ENCODE peak calls at places on chromosome 22, in nine cellular contexts. One of them, this sample, is unnamed.

GRCh38 chr22:32265882-32266767 is 11.0 kb upstream of the SLC5A4 start:
- DNase-seq in lower lobe of right lung: peak
- DNase-seq in uterus: peak
- DNase-seq in colonic mucosa: peak
- DNase-seq in BE2C: peak
- DNase-seq in GM12865: peak
- DNase-seq in cardiac muscle cell: peak
- DNase-seq in astrocyte of the spinal cord: peak
- DNase-seq in Caco-2: peak
- DNase-seq in this sample: peak

GRCh38 chr22:17419348-17419747 is 50.1 kb downstream of the CECR2 start:
- DNase-seq in lower lobe of right lung: no peak
- DNase-seq in uterus: no peak
- DNase-seq in colonic mucosa: no peak
- DNase-seq in BE2C: no peak
- DNase-seq in GM12865: no peak
- DNase-seq in cardiac muscle cell: no peak
- DNase-seq in astrocyte of the spinal cord: no peak
- DNase-seq in Caco-2: no peak
- DNase-seq in this sample: no peak

GRCh38 chr22:23833911-23834317 is 4.9 kb downstream of the DERL3 start:
- DNase-seq in lower lobe of right lung: peak
- DNase-seq in uterus: no peak
- DNase-seq in colonic mucosa: no peak
- DNase-seq in BE2C: no peak
- DNase-seq in GM12865: no peak
- DNase-seq in cardiac muscle cell: no peak
- DNase-seq in astrocyte of the spinal cord: no peak
- DNase-seq in Caco-2: peak
- DNase-seq in this sample: no peak

GRCh38 chr22:24588370-24588755 is 4.5 kb downstream of the LRRC75B start:
- DNase-seq in lower lobe of right lung: no peak
- DNase-seq in uterus: no peak
- DNase-seq in colonic mucosa: no peak
- DNase-seq in BE2C: no peak
- DNase-seq in GM12865: no peak
- DNase-seq in cardiac muscle cell: no peak
- DNase-seq in astrocyte of the spinal cord: peak
- DNase-seq in Caco-2: no peak
- DNase-seq in this sample: no peak

GRCh38 chr22:47192106-47192650 is 429.7 kb downstream of the TBC1D22A start:
- DNase-seq in lower lobe of right lung: peak
- DNase-seq in uterus: no peak
- DNase-seq in colonic mucosa: peak
- DNase-seq in BE2C: no peak
- DNase-seq in GM12865: no peak
- DNase-seq in cardiac muscle cell: no peak
- DNase-seq in astrocyte of the spinal cord: no peak
- DNase-seq in Caco-2: no peak
- DNase-seq in this sample: no peak

GRCh38 chr22:35212020-35212419 is 45.3 kb upstream of the HMGXB4 start:
- DNase-seq in lower lobe of right lung: no peak
- DNase-seq in uterus: no peak
- DNase-seq in colonic mucosa: no peak
- DNase-seq in BE2C: no peak
- DNase-seq in GM12865: no peak
- DNase-seq in cardiac muscle cell: no peak
- DNase-seq in astrocyte of the spinal cord: peak
- DNase-seq in Caco-2: no peak
- DNase-seq in this sample: no peak

GRCh38 chr22:32995335-32995734 is 62.8 kb downstream of the SYN3 start:
- DNase-seq in lower lobe of right lung: no peak
- DNase-seq in uterus: no peak
- DNase-seq in colonic mucosa: no peak
- DNase-seq in BE2C: no peak
- DNase-seq in GM12865: no peak
- DNase-seq in cardiac muscle cell: no peak
- DNase-seq in astrocyte of the spinal cord: no peak
- DNase-seq in Caco-2: no peak
- DNase-seq in this sample: no peak

GRCh38 chr22:37564111-37564711 is 3.9 kb downstream of the CDC42EP1 start:
- DNase-seq in lower lobe of right lung: no peak
- DNase-seq in uterus: no peak
- DNase-seq in colonic mucosa: no peak
- DNase-seq in BE2C: no peak
- DNase-seq in GM12865: no peak
- DNase-seq in cardiac muscle cell: no peak
- DNase-seq in astrocyte of the spinal cord: no peak
- DNase-seq in Caco-2: no peak
- DNase-seq in this sample: no peak

GRCh38 chr22:49551897-49552659 is 275.6 kb downstream of the BRD1 start:
- DNase-seq in lower lobe of right lung: no peak
- DNase-seq in uterus: no peak
- DNase-seq in colonic mucosa: no peak
- DNase-seq in BE2C: no peak
- DNase-seq in GM12865: no peak
- DNase-seq in cardiac muscle cell: no peak
- DNase-seq in astrocyte of the spinal cord: no peak
- DNase-seq in Caco-2: peak
- DNase-seq in this sample: no peak

GRCh38 chr22:49549256-49549655 is 278.4 kb downstream of the BRD1 start:
- DNase-seq in lower lobe of right lung: peak
- DNase-seq in uterus: no peak
- DNase-seq in colonic mucosa: no peak
- DNase-seq in BE2C: no peak
- DNase-seq in GM12865: no peak
- DNase-seq in cardiac muscle cell: no peak
- DNase-seq in astrocyte of the spinal cord: no peak
- DNase-seq in Caco-2: no peak
- DNase-seq in this sample: no peak

GRCh38 chr22:49551446-49551845 is 276.2 kb downstream of the BRD1 start:
- DNase-seq in lower lobe of right lung: peak
- DNase-seq in uterus: no peak
- DNase-seq in colonic mucosa: no peak
- DNase-seq in BE2C: no peak
- DNase-seq in GM12865: no peak
- DNase-seq in cardiac muscle cell: no peak
- DNase-seq in astrocyte of the spinal cord: no peak
- DNase-seq in Caco-2: no peak
- DNase-seq in this sample: no peak

GRCh38 chr22:49549851-49550430 is 277.7 kb downstream of the BRD1 start:
- DNase-seq in lower lobe of right lung: peak
- DNase-seq in uterus: no peak
- DNase-seq in colonic mucosa: no peak
- DNase-seq in BE2C: no peak
- DNase-seq in GM12865: no peak
- DNase-seq in cardiac muscle cell: no peak
- DNase-seq in astrocyte of the spinal cord: no peak
- DNase-seq in Caco-2: no peak
- DNase-seq in this sample: no peak

GRCh38 chr22:49550766-49551362 is 276.8 kb downstream of the BRD1 start:
- DNase-seq in lower lobe of right lung: peak
- DNase-seq in uterus: no peak
- DNase-seq in colonic mucosa: no peak
- DNase-seq in BE2C: no peak
- DNase-seq in GM12865: no peak
- DNase-seq in cardiac muscle cell: no peak
- DNase-seq in astrocyte of the spinal cord: no peak
- DNase-seq in Caco-2: no peak
- DNase-seq in this sample: no peak
- TF ChIP-seq CTCF in lower lobe of right lung: no peak
- TF ChIP-seq CTCF in uterus: no peak
- TF ChIP-seq CTCF in colonic mucosa: no peak
- TF ChIP-seq CTCF in BE2C: no peak
- TF ChIP-seq CTCF in GM12865: no peak
- TF ChIP-seq CTCF in cardiac muscle cell: no peak
- TF ChIP-seq CTCF in astrocyte of the spinal cord: no peak
- TF ChIP-seq CTCF in Caco-2: no peak
- TF ChIP-seq CTCF in this sample: no peak

GRCh38 chr22:30247974-30248373 is 1.4 kb upstream of the LIF start:
- DNase-seq in lower lobe of right lung: no peak
- DNase-seq in uterus: no peak
- DNase-seq in colonic mucosa: peak
- DNase-seq in BE2C: no peak
- DNase-seq in GM12865: no peak
- DNase-seq in cardiac muscle cell: no peak
- DNase-seq in astrocyte of the spinal cord: no peak
- DNase-seq in Caco-2: no peak
- DNase-seq in this sample: no peak

GRCh38 chr22:30247561-30247960 is 1.0 kb upstream of the LIF start:
- DNase-seq in lower lobe of right lung: no peak
- DNase-seq in uterus: no peak
- DNase-seq in colonic mucosa: peak
- DNase-seq in BE2C: no peak
- DNase-seq in GM12865: no peak
- DNase-seq in cardiac muscle cell: no peak
- DNase-seq in astrocyte of the spinal cord: no peak
- DNase-seq in Caco-2: no peak
- DNase-seq in this sample: no peak

GRCh38 chr22:30245985-30246901 is at the start of gene LIF:
- DNase-seq in lower lobe of right lung: no peak
- DNase-seq in uterus: no peak
- DNase-seq in colonic mucosa: peak
- DNase-seq in BE2C: no peak
- DNase-seq in GM12865: peak
- DNase-seq in cardiac muscle cell: peak
- DNase-seq in astrocyte of the spinal cord: peak
- DNase-seq in Caco-2: no peak
- DNase-seq in this sample: peak

GRCh38 chr22:30248484-30248883 is 1.9 kb upstream of the LIF start:
- DNase-seq in lower lobe of right lung: no peak
- DNase-seq in uterus: no peak
- DNase-seq in colonic mucosa: no peak
- DNase-seq in BE2C: no peak
- DNase-seq in GM12865: no peak
- DNase-seq in cardiac muscle cell: no peak
- DNase-seq in astrocyte of the spinal cord: no peak
- DNase-seq in Caco-2: no peak
- DNase-seq in this sample: no peak

DNA sequence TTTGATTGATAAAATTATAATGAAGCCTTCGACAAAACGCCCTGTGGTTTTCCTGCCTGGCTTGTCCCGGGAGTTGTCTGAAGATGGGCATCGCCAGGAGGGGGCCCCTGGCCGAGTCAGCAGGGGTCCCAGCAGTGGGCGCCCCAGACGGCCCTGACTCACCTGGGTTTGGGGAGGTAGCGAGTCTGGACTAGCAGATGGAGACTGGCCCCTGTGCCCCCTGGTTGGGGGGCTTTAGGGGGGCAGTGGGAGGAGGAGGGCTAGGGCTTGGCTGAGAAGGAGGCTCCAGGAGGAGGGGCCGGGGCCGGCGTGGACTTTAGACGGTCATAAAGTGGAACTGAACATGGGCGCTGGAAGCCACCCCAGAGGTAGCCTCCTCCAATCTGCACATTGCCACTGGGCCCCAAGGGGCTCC is 410 bp upstream of the LIF start:
- DNase-seq in lower lobe of right lung: no peak
- DNase-seq in uterus: no peak
- DNase-seq in colonic mucosa: peak
- DNase-seq in BE2C: no peak
- DNase-seq in GM12865: no peak
- DNase-seq in cardiac muscle cell: no peak
- DNase-seq in astrocyte of the spinal cord: no peak
- DNase-seq in Caco-2: peak
- DNase-seq in this sample: no peak
- TF ChIP-seq CTCF in lower lobe of right lung: no peak
- TF ChIP-seq CTCF in uterus: no peak
- TF ChIP-seq CTCF in colonic mucosa: no peak
- TF ChIP-seq CTCF in BE2C: no peak
- TF ChIP-seq CTCF in GM12865: no peak
- TF ChIP-seq CTCF in cardiac muscle cell: no peak
- TF ChIP-seq CTCF in astrocyte of the spinal cord: no peak
- TF ChIP-seq CTCF in Caco-2: no peak
- TF ChIP-seq CTCF in this sample: no peak

DNA sequence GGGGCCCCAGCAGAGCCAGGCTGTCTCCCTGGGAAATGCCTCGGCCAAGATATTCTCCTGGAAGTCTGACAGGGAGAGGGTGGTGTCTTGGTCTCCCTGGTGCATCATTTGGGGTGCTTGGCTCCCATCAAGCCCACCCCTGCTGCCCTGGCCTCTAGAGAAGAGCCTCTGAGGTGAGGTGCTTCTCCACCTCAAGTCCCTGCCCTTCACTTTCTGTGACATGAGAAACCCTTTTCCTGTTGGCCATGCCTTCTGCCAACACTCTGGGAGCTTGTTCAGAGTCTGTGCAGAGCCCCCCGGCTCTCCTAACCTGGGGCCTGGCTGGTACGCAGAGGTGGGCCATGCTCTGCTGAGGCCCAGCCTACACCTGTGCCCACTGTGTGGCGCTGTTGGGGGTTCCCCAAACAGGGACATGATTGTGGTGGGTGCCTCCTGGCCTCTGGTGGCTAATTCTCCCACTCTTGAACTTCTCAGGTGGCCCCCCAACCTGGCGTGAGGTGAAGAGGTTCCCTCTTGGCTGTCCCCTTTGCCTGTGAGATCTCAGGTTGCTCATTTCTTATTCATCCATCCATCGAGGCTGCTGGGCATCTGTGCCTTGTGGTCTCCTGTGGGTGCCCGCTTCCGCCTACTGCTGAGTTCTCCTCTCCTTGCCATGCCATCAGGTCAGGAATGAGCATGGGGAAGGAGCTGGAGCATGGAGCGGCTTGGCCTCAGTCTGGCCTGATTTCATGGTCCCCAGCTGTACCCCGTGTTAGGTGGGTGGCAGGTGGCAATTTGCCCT is 19.2 kb upstream of the DGCR8 start:
- DNase-seq in lower lobe of right lung: no peak
- DNase-seq in uterus: no peak
- DNase-seq in colonic mucosa: no peak
- DNase-seq in BE2C: no peak
- DNase-seq in GM12865: no peak
- DNase-seq in cardiac muscle cell: no peak
- DNase-seq in astrocyte of the spinal cord: no peak
- DNase-seq in Caco-2: no peak
- DNase-seq in this sample: no peak
- TF ChIP-seq CTCF in lower lobe of right lung: no peak
- TF ChIP-seq CTCF in uterus: no peak
- TF ChIP-seq CTCF in colonic mucosa: no peak
- TF ChIP-seq CTCF in BE2C: no peak
- TF ChIP-seq CTCF in GM12865: no peak
- TF ChIP-seq CTCF in cardiac muscle cell: no peak
- TF ChIP-seq CTCF in astrocyte of the spinal cord: no peak
- TF ChIP-seq CTCF in Caco-2: no peak
- TF ChIP-seq CTCF in this sample: no peak

GRCh38 chr22:21095773-21096107 is 50.0 kb downstream of the LRRC74B start:
- DNase-seq in lower lobe of right lung: no peak
- DNase-seq in uterus: no peak
- DNase-seq in colonic mucosa: no peak
- DNase-seq in BE2C: no peak
- DNase-seq in GM12865: no peak
- DNase-seq in cardiac muscle cell: no peak
- DNase-seq in astrocyte of the spinal cord: no peak
- DNase-seq in Caco-2: no peak
- DNase-seq in this sample: no peak

GRCh38 chr22:21094911-21095772 is 49.4 kb downstream of the LRRC74B start:
- DNase-seq in lower lobe of right lung: no peak
- DNase-seq in uterus: no peak
- DNase-seq in colonic mucosa: no peak
- DNase-seq in BE2C: peak
- DNase-seq in GM12865: no peak
- DNase-seq in cardiac muscle cell: no peak
- DNase-seq in astrocyte of the spinal cord: no peak
- DNase-seq in Caco-2: no peak
- DNase-seq in this sample: no peak

GRCh38 chr22:21099578-21099977 is 53.8 kb downstream of the LRRC74B start:
- DNase-seq in lower lobe of right lung: no peak
- DNase-seq in uterus: no peak
- DNase-seq in colonic mucosa: no peak
- DNase-seq in BE2C: no peak
- DNase-seq in GM12865: no peak
- DNase-seq in cardiac muscle cell: no peak
- DNase-seq in astrocyte of the spinal cord: no peak
- DNase-seq in Caco-2: no peak
- DNase-seq in this sample: no peak

GRCh38 chr22:21100149-21101032 is 54.6 kb downstream of the LRRC74B start:
- DNase-seq in lower lobe of right lung: no peak
- DNase-seq in uterus: no peak
- DNase-seq in colonic mucosa: no peak
- DNase-seq in BE2C: no peak
- DNase-seq in GM12865: no peak
- DNase-seq in cardiac muscle cell: no peak
- DNase-seq in astrocyte of the spinal cord: no peak
- DNase-seq in Caco-2: no peak
- DNase-seq in this sample: no peak

DNA sequence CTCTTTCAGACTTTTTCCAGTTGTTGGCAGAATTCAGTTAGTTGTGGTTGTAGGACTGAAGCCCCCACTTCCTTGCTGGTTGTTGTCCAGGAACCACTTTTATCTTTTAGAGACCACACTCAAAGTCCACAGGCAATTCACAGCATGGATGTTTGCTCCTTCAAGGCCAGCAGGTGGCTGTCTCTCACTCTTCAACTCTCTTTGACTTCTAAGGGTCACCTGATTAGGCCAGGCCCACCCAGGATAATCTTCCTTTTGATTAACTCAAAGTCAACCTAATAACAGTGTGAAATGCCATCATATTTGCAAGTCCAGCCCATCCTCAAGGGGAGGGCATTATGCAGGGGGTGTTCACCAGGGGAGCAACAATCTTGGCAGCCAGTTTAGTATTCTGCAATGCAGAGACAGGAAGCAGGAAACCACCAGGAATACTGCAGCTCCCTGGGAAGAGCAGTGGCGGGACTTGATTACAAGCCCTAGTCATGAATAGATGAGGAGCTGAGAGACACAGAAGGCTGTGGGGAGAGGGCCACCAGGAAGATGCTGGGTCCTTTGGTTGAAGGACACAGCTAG is 52.4 kb downstream of the LRRC74B start:
- DNase-seq in lower lobe of right lung: no peak
- DNase-seq in uterus: no peak
- DNase-seq in colonic mucosa: no peak
- DNase-seq in BE2C: no peak
- DNase-seq in GM12865: peak
- DNase-seq in cardiac muscle cell: no peak
- DNase-seq in astrocyte of the spinal cord: no peak
- DNase-seq in Caco-2: no peak
- DNase-seq in this sample: no peak
- TF ChIP-seq CTCF in lower lobe of right lung: no peak
- TF ChIP-seq CTCF in uterus: no peak
- TF ChIP-seq CTCF in colonic mucosa: no peak
- TF ChIP-seq CTCF in BE2C: peak
- TF ChIP-seq CTCF in GM12865: peak
- TF ChIP-seq CTCF in cardiac muscle cell: no peak
- TF ChIP-seq CTCF in astrocyte of the spinal cord: no peak
- TF ChIP-seq CTCF in Caco-2: no peak
- TF ChIP-seq CTCF in this sample: peak

This sample was measured in GM10248.